ENCODE peak calls at places on chromosomes 13 and 19, in four cellular contexts. O is thyroid gland, Z is transverse colon, A is H1. L is an unnamed sample. For H3K4me1, the result is how much of the 10 kb centered on the place peaks cover.

GRCh38 chr19:38120471-38121030 is 103.5 kb downstream of the DPF1 start:
- DNase-seq in O (no peak), Z (no peak), A (no peak), L (no peak)

GRCh38 chr19:40650749-40651305 is 39.6 kb downstream of the NUMBL start:
- DNase-seq in O (no peak), Z (no peak), A (no peak), L (no peak)

GRCh38 chr13:103099894-103100293 is 33.7 kb upstream of the SLC10A2 start:
- DNase-seq in O (no peak), Z (no peak), A (no peak), L (no peak)

GRCh38 chr19:18514800-18515682 is 6.8 kb downstream of the ELL start:
- DNase-seq in O (peak), Z (peak), A (no peak), L (no peak)

GRCh38 chr13:93646247-93646646 is 419.6 kb downstream of the GPC6 start:
- DNase-seq in O (no peak), Z (no peak), A (no peak), L (no peak)

GRCh38 chr13:73065665-73066350 is 7.0 kb downstream of the KLF5 start:
- DNase-seq in O (peak), Z (peak), A (no peak), L (no peak)

GRCh38 chr13:33279414-33279813 is 6.1 kb downstream of the STARD13 start:
- DNase-seq in O (no peak), Z (peak), A (no peak), L (no peak)

GRCh38 chr13:73300718-73301425 is 242.1 kb downstream of the KLF5 start:
- DNase-seq in O (no peak), Z (no peak), A (no peak), L (no peak)

GRCh38 chr13:48156466-48156865 is 61.6 kb upstream of the MED4 start:
- DNase-seq in O (no peak), Z (peak), A (no peak), L (peak)

GRCh38 chr19:17090501-17091074 is 15.0 kb downstream of the MYO9B start:
- DNase-seq in O (no peak), Z (no peak), A (no peak), L (no peak)

GRCh38 chr13:31755803-31756212 is 16.5 kb downstream of the RXFP2 start:
- DNase-seq in O (no peak), Z (no peak), A (no peak), L (no peak)

GRCh38 chr19:18049390-18049789 is 37.3 kb downstream of the IL12RB1 start:
- DNase-seq in O (peak), Z (peak), A (no peak), L (peak)

GRCh38 chr19:5665781-5666513 is 14.4 kb downstream of the MICOS13 start:
- DNase-seq in O (no peak), Z (no peak), A (no peak), L (no peak)

GRCh38 chr13:54029226-54029625 is 1000.6 kb downstream of the OLFM4 start:
- DNase-seq in O (peak), Z (no peak), A (peak), L (no peak)

GRCh38 chr13:38530492-38530891 is 156.4 kb upstream of the FREM2 start:
- DNase-seq in O (peak), Z (no peak), A (no peak), L (no peak)

GRCh38 chr19:18290250-18291018 is 9.0 kb upstream of the JUND start:
- DNase-seq in O (no peak), Z (peak), A (no peak), L (no peak)

GRCh38 chr19:41537789-41538188 is 38.2 kb upstream of the CEACAM21 start:
- DNase-seq in O (no peak), Z (no peak), A (no peak), L (no peak)

GRCh38 chr13:34294483-34295129 is 476.7 kb downstream of the RFC3 start:
- DNase-seq in O (peak), Z (no peak), A (no peak), L (no peak)

GRCh38 chr13:98707309-98707999 is 45.0 kb downstream of the SLC15A1 start:
- DNase-seq in O (no peak), Z (no peak), A (no peak), L (no peak)

GRCh38 chr19:1269478-1270167 is 491 bp downstream of the CIRBP start:
- DNase-seq in O (peak), Z (peak), A (no peak), L (peak)

GRCh38 chr13:109655206-109655600 is 131.2 kb downstream of the IRS2 start:
- DNase-seq in O (no peak), Z (no peak), A (no peak), L (no peak)
- H3K4me1 ChIP-seq in O (under half), Z (under half), A (under half), L (under half)

GRCh38 chr13:110617326-110618072 is 2.2 kb downstream of the NAXD start:
- DNase-seq in O (peak), Z (peak), A (no peak), L (no peak)
- H3K27ac ChIP-seq in O (peak), Z (peak), A (no peak), L (peak)

DNA sequence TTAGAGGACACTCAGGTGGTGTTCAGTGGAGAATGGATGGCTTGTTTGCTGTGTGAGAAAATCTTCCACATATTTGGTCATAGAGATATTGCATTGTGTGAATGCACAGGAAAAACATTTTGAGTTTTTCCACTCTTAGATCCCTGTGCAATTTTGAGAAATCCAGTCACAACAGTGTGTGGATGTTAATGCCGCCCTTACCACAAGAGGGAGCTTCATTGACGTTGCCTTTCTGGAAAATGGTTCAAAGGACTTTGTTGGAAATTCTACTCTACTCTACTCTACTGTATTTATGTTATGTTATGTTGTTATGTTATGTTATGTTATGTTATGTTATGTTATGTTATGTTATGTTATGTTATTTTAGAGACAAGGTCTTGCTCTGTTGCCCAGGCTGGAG is 13.4 kb downstream of the ZNF20 start:
- DNase-seq in O (peak), Z (no peak), A (no peak), L (no peak)
- TF ChIP-seq CTCF in O (peak), Z (peak), A (peak), L (no peak)

DNA sequence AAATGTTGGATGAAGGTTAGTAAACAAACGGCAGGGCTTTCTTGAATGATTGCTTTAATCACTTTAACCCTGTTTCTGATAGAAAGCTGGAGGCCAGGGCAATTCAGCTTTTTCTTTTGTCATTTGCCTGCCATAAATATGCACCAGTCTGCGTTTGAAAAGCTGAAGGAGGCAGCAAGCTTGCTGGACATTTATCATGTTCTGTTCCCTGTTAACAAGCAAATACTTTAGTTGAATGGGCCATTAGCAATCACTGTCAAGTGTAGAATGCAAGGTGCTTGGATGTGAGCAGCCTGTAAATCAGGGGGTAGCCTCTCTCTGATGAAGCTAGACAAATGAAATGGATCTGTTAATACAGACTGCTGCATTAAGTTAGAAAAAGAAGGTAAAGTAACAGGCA is 7.7 kb downstream of the EFNB2 start:
- DNase-seq in O (no peak), Z (no peak), A (no peak), L (no peak)
- H3K4me1 ChIP-seq in O (under half), Z (under half), A (under half), L (half or more)

DNA sequence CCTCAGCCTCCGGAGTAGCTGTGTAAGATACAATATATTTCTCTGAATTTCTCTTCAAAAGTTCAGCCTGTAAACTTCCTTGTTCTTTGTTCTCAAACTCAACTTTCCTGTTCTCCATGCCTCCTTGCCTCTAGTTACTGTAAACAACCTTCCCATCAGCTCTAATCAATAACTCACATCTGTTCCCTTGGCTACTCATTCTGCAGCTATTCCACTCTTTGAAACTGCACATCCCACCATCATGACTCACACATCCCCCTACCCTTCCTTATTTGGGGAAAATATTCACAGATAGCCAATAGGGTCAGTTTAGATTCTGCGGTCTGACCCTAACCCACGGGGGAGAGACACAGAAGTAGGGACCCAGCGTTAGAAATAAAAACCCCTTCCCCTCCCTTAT is 2.0 kb downstream of the ZNF562 start:
- DNase-seq in O (no peak), Z (no peak), A (no peak), L (no peak)
- H3K27ac ChIP-seq in O (no peak), Z (no peak), A (no peak), L (no peak)

L was measured in suprapubic skin.